ENCODE peak calls at places on chromosomes 2 and 18, in seven cellular contexts. Z, O, I, H, R, S and G are unnamed samples.

GRCh38 chr2:163657257-163657656 is 78.6 kb downstream of the FIGN start:
- DNase-seq in O (no peak), S (no peak), H (no peak), R (no peak), Z (no peak), I (no peak), G (no peak)

GRCh38 chr18:58639751-58640427 is 11.0 kb upstream of the ALPK2 start:
- DNase-seq in R (no peak), Z (no peak), I (peak), S (no peak), O (no peak), H (no peak), G (no peak)

GRCh38 chr18:8301427-8302172 is 307.6 kb upstream of the RAB12 start:
- DNase-seq in Z (peak), H (no peak), S (no peak), I (no peak), O (no peak), R (no peak), G (no peak)

GRCh38 chr2:160278889-160279196 is 78.8 kb upstream of the ITGB6 start:
- DNase-seq in H (no peak), S (no peak), I (peak), Z (no peak), R (no peak), O (no peak), G (no peak)

GRCh38 chr2:226701052-226701451 is 98.6 kb downstream of the IRS1 start:
- DNase-seq in I (peak), H (no peak), O (no peak), R (no peak), S (peak), Z (no peak), G (no peak)

GRCh38 chr18:8960740-8961657 is 141.5 kb upstream of the NDUFV2 start:
- DNase-seq in S (peak), R (no peak), I (peak), H (no peak), Z (no peak), O (no peak), G (no peak)

GRCh38 chr18:13558132-13558531 is 168.2 kb downstream of the FAM210A start:
- DNase-seq in S (no peak), R (no peak), Z (no peak), O (peak), I (no peak), H (peak), G (no peak)

GRCh38 chr2:28543316-28544068 is 47.6 kb downstream of the PLB1 start:
- DNase-seq in S (no peak), R (no peak), H (no peak), O (no peak), Z (no peak), I (peak), G (no peak)

GRCh38 chr2:238061310-238062202 is 755 bp downstream of the SCLY start:
- DNase-seq in R (no peak), H (no peak), S (no peak), I (no peak), O (peak), Z (peak), G (peak)

GRCh38 chr18:49858309-49859005 is 45.1 kb upstream of the ACAA2 start:
- DNase-seq in I (peak), S (no peak), Z (peak), R (peak), H (peak), O (peak), G (peak)

GRCh38 chr2:55301277-55301676 is 32.2 kb upstream of the MTIF2 start:
- DNase-seq in H (no peak), S (no peak), Z (no peak), O (no peak), R (no peak), I (no peak), G (no peak)

GRCh38 chr2:78718483-78718882 is 307.0 kb upstream of the REG3G start:
- DNase-seq in Z (no peak), H (no peak), I (no peak), O (no peak), R (no peak), S (peak), G (no peak)

GRCh38 chr2:137165968-137166367 is 400.6 kb downstream of the THSD7B start:
- DNase-seq in R (no peak), S (no peak), O (no peak), H (no peak), I (no peak), Z (no peak), G (no peak)

GRCh38 chr2:199631129-199631528 is 173.4 kb upstream of the SATB2 start:
- DNase-seq in R (no peak), Z (no peak), S (no peak), O (no peak), H (no peak), I (no peak), G (no peak)

GRCh38 chr18:3029215-3029972 is 16.4 kb upstream of the LPIN2 start:
- DNase-seq in H (no peak), O (no peak), I (no peak), R (no peak), S (no peak), Z (no peak), G (no peak)

GRCh38 chr2:219453691-219454131 is 19.1 kb downstream of the SPEG start:
- DNase-seq in H (no peak), Z (no peak), I (no peak), S (no peak), R (no peak), O (no peak), G (peak)

GRCh38 chr2:96356889-96357288 is 21.3 kb downstream of the NCAPH start:
- DNase-seq in R (no peak), Z (no peak), S (no peak), O (no peak), I (no peak), H (no peak), G (no peak)

GRCh38 chr18:2518473-2518872 is 52.8 kb downstream of the METTL4 start:
- DNase-seq in H (no peak), Z (no peak), R (no peak), O (no peak), I (no peak), S (no peak), G (no peak)

GRCh38 chr2:3670376-3670775 is 12.4 kb downstream of the ALLC start:
- DNase-seq in H (no peak), Z (no peak), S (no peak), I (no peak), O (no peak), R (no peak), G (no peak)